ENCODE peak calls at places on chromosomes 3 and 15, in six cellular contexts. U is epithelial cell of esophagus, Q is left ventricle myocardium inferior, M is NCI-H1694 treated with DMSO at 0.1 percent for 48 hours, L is spleen, W is GM18507. C is an unnamed sample.

GRCh38 chr3:43343185-43343584 is 56.8 kb downstream of the SNRK start:
- DNase-seq in U (no peak), Q (no peak), M (no peak), L (no peak), W (no peak), C (no peak)

GRCh38 chr15:40336129-40337122 is 4.3 kb downstream of the CCDC9B start:
- DNase-seq in U (no peak), Q (no peak), M (peak), L (no peak), W (no peak), C (no peak)

GRCh38 chr15:80689297-80689696 is 5.8 kb upstream of the ABHD17C start:
- DNase-seq in U (no peak), Q (no peak), M (no peak), L (no peak), W (no peak), C (no peak)

GRCh38 chr3:170726976-170727661 is 141.2 kb upstream of the SLC7A14 start:
- DNase-seq in U (peak), Q (no peak), M (no peak), L (no peak), W (no peak), C (no peak)

GRCh38 chr3:142889263-142890014 is 556 bp upstream of the PCOLCE2 start:
- DNase-seq in U (no peak), Q (no peak), M (peak), L (no peak), W (no peak), C (no peak)

GRCh38 chr15:85157344-85157743 is 175.7 kb downstream of the PDE8A start:
- DNase-seq in U (no peak), Q (no peak), M (no peak), L (no peak), W (no peak), C (no peak)

GRCh38 chr15:78859971-78860733 is 12.5 kb upstream of the MORF4L1 start:
- DNase-seq in U (peak), Q (peak), M (peak), L (peak), W (no peak), C (peak)

GRCh38 chr3:29453278-29453961 is 172.5 kb downstream of the RBMS3 start:
- DNase-seq in U (peak), Q (no peak), M (peak), L (no peak), W (no peak), C (no peak)

GRCh38 chr3:76497636-76498035 is 542.3 kb upstream of the ROBO2 start:
- DNase-seq in U (peak), Q (no peak), M (no peak), L (no peak), W (no peak), C (no peak)

GRCh38 chr3:26452363-26452762 is 170.2 kb upstream of the LRRC3B start:
- DNase-seq in U (no peak), Q (no peak), M (no peak), L (no peak), W (no peak), C (no peak)